ENCODE peak calls at places on chromosomes 5 and 9, in nine cellular contexts. S is stimulated activated CD4-positive, alpha-beta T cell treated with anti-CD3 and anti-CD28 coated beads, Interleukin-2, amount 100 ng/mL, for 24 hours; B is NCI-H748 treated with DMSO at 0.1 percent for 48 hours; R is mucosa of descending colon; F is left cardiac atrium; P is activated CD4-positive, alpha-beta T cell treated with anti-CD3 and anti-CD28 coated beads for 24 hours; U is NCI-H2081; D is NCI-H2227 treated with DMSO at 0.1 percent for 48 hours; J is T-cell. I is an unnamed sample.

GRCh38 chr9:7011395-7012067 is 253.8 kb downstream of the KDM4C start:
- DNase-seq in J (no peak), P (no peak), S (no peak), U (no peak), D (no peak), B (no peak), F (no peak), R (no peak), I (no peak)

GRCh38 chr5:33594006-33594405 is 153.2 kb downstream of the TARS1 start:
- DNase-seq in S (no peak), U (no peak), R (no peak), P (no peak), F (no peak), B (no peak), D (no peak), J (no peak), I (no peak)

GRCh38 chr9:134422301-134422700 is 96.0 kb downstream of the RXRA start:
- DNase-seq in J (no peak), R (peak), S (no peak), P (no peak), U (no peak), B (no peak), F (no peak), D (no peak), I (peak)

GRCh38 chr9:123266655-123267421 is 1.5 kb downstream of the STRBP start:
- DNase-seq in R (no peak), F (no peak), P (no peak), D (no peak), J (no peak), B (no peak), S (no peak), U (no peak), I (no peak)

GRCh38 chr5:561408-561807 is 37.2 kb upstream of the SLC9A3 start:
- DNase-seq in P (no peak), J (no peak), B (no peak), U (no peak), D (no peak), S (no peak), R (no peak), F (no peak), I (no peak)

GRCh38 chr5:135448796-135449507 is 1.8 kb upstream of the DCANP1 start:
- DNase-seq in U (no peak), S (no peak), J (no peak), B (no peak), D (no peak), P (no peak), F (no peak), R (no peak), I (no peak)

GRCh38 chr5:149113669-149114068 is 27.6 kb upstream of the ABLIM3 start:
- DNase-seq in J (no peak), P (no peak), D (no peak), S (no peak), F (no peak), R (no peak), U (no peak), B (no peak), I (no peak)

GRCh38 chr5:138605254-138605972 is 30.2 kb upstream of the HSPA9 start:
- DNase-seq in F (no peak), S (no peak), P (no peak), J (no peak), B (no peak), U (no peak), D (no peak), R (no peak), I (no peak)

GRCh38 chr5:53008751-53009150 is 19.6 kb downstream of the ITGA2 start:
- DNase-seq in U (no peak), F (no peak), S (peak), B (no peak), P (no peak), J (no peak), D (no peak), R (no peak), I (no peak)

GRCh38 chr5:63125862-63126261 is 547.2 kb downstream of the LRRC70 start:
- DNase-seq in D (no peak), B (peak), F (no peak), S (no peak), R (no peak), J (no peak), U (no peak), P (no peak), I (no peak)

GRCh38 chr5:92332039-92332438 is 948.9 kb upstream of the ARRDC3 start:
- DNase-seq in D (no peak), B (no peak), S (no peak), U (no peak), P (no peak), R (no peak), F (no peak), J (no peak), I (no peak)

GRCh38 chr5:82422751-82423181 is 144.6 kb upstream of the RPS23 start:
- DNase-seq in S (no peak), F (peak), J (no peak), R (no peak), U (no peak), D (no peak), P (no peak), B (no peak), I (peak)

GRCh38 chr9:10704720-10705119 is 91.9 kb upstream of the PTPRD start:
- DNase-seq in F (no peak), U (no peak), B (no peak), P (no peak), R (no peak), J (no peak), D (no peak), S (no peak), I (no peak)

GRCh38 chr5:135600971-135601381 is 22.2 kb upstream of the CXCL14 start:
- DNase-seq in D (no peak), R (no peak), B (no peak), P (no peak), U (no peak), S (no peak), F (no peak), J (no peak), I (no peak)

GRCh38 chr5:154118832-154119442 is 71.6 kb upstream of the GALNT10 start:
- DNase-seq in R (no peak), B (no peak), J (no peak), S (no peak), U (no peak), F (no peak), P (no peak), D (no peak), I (no peak)

GRCh38 chr9:104138243-104138642 is 44.1 kb downstream of the SMC2 start:
- DNase-seq in P (no peak), U (no peak), S (no peak), J (no peak), F (no peak), R (no peak), B (no peak), D (no peak), I (no peak)

GRCh38 chr9:115590016-115590415 is 472.1 kb upstream of the TNC start:
- DNase-seq in P (no peak), D (no peak), F (no peak), B (no peak), S (no peak), R (no peak), U (no peak), J (no peak), I (no peak)

GRCh38 chr9:111483419-111483861 is 743 bp downstream of the ECPAS start:
- DNase-seq in U (no peak), F (no peak), R (no peak), P (peak), S (peak), B (no peak), D (peak), J (peak), I (no peak)

GRCh38 chr5:93421987-93422391 is 159.0 kb downstream of the NR2F1-AS1 start:
- DNase-seq in S (no peak), P (no peak), F (no peak), B (no peak), J (no peak), U (no peak), D (peak), R (no peak), I (no peak)

GRCh38 chr5:168987540-168988300 is 313.2 kb downstream of the SLIT3 start:
- DNase-seq in R (no peak), F (peak), U (peak), P (peak), S (peak), B (peak), D (peak), J (peak), I (peak)

GRCh38 chr5:580436-580835 is 31.7 kb upstream of the CEP72 start:
- DNase-seq in F (no peak), S (no peak), J (no peak), D (no peak), U (no peak), R (no peak), B (no peak), P (no peak), I (no peak)